ENCODE peak calls at places on chromosomes 7 and 10, in eight cellular contexts. K, W, U, G, Y, M, V and N are unnamed samples.

GRCh38 chr7:101550641-101551531 is 78.2 kb downstream of the MYL10 start:
- DNase-seq in U (peak), G (no peak), M (no peak), Y (no peak), V (no peak), W (peak), K (peak), N (no peak)

GRCh38 chr7:138632384-138632783 is 68.8 kb downstream of the SVOPL start:
- DNase-seq in U (no peak), Y (no peak), G (no peak), M (no peak), V (no peak), W (no peak), K (no peak), N (no peak)

GRCh38 chr10:97895915-97896314 is 46.3 kb downstream of the GOLGA7B start:
- DNase-seq in G (no peak), U (peak), W (no peak), K (no peak), M (no peak), V (no peak), Y (peak), N (no peak)

GRCh38 chr7:155251831-155252230 is 45.8 kb upstream of the INSIG1 start:
- DNase-seq in Y (no peak), K (no peak), G (no peak), W (no peak), U (no peak), V (no peak), M (no peak), N (no peak)

GRCh38 chr7:45328397-45329080 is 170.9 kb downstream of the RAMP3 start:
- DNase-seq in G (no peak), V (no peak), U (no peak), K (peak), W (no peak), Y (no peak), M (no peak), N (no peak)

GRCh38 chr7:101952355-101953247 is 135.2 kb downstream of the CUX1 start:
- DNase-seq in W (no peak), K (peak), M (no peak), Y (no peak), G (no peak), V (no peak), U (peak), N (no peak)

GRCh38 chr10:75400769-75401568 is 595 bp downstream of the ZNF503 start:
- DNase-seq in V (no peak), M (no peak), K (peak), W (no peak), U (peak), G (no peak), Y (peak), N (no peak)

GRCh38 chr10:76017026-76017732 is 585.8 kb downstream of the LRMDA start:
- DNase-seq in K (no peak), G (no peak), W (no peak), M (no peak), Y (no peak), V (no peak), U (no peak), N (no peak)

GRCh38 chr7:34846976-34847375 is 189.0 kb downstream of the NPSR1 start:
- DNase-seq in V (no peak), M (no peak), W (no peak), G (no peak), U (no peak), Y (no peak), K (no peak), N (no peak)

GRCh38 chr10:113691381-113691780 is 11.7 kb downstream of the CASP7 start:
- DNase-seq in K (no peak), U (no peak), W (peak), Y (no peak), V (no peak), M (no peak), G (no peak), N (no peak)

GRCh38 chr10:76784076-76784475 is 853.5 kb downstream of the KCNMA1 start:
- DNase-seq in U (no peak), Y (no peak), G (no peak), V (no peak), K (no peak), W (no peak), M (no peak), N (no peak)

GRCh38 chr7:27187158-27187701 is 2.2 kb upstream of the HOXA11 start:
- DNase-seq in U (no peak), W (no peak), K (no peak), V (no peak), G (no peak), Y (no peak), M (no peak), N (no peak)

GRCh38 chr7:31938650-31939049 is 131.6 kb downstream of the PDE1C start:
- DNase-seq in W (no peak), Y (no peak), M (no peak), V (no peak), K (no peak), U (no peak), G (no peak), N (no peak)

GRCh38 chr7:29377718-29378117 is 183.1 kb downstream of the CHN2 start:
- DNase-seq in G (no peak), W (peak), K (no peak), Y (no peak), M (no peak), U (no peak), V (no peak), N (no peak)

GRCh38 chr7:151663382-151664100 is 143.8 kb upstream of the RHEB start:
- DNase-seq in V (no peak), K (no peak), M (no peak), U (no peak), Y (no peak), G (no peak), W (no peak), N (no peak)

GRCh38 chr10:110061687-110062086 is 53.9 kb downstream of the ADD3 start:
- DNase-seq in G (no peak), Y (no peak), U (no peak), W (no peak), V (no peak), M (no peak), K (no peak), N (no peak)